ENCODE peak calls at places on chromosomes 12 and 14, in ten cellular contexts. M is stomach, S is colonic mucosa, P is transverse colon, Z is lung, L is adipocyte, V is mesendoderm, U is aorta, N is adrenal gland, H is Peyer's patch. F is an unnamed sample.

GRCh38 chr14:24426150-24426911 is 3.1 kb downstream of the CBLN3 start:
- DNase-seq in M (no peak), S (no peak), P (no peak), Z (no peak), L (no peak), V (no peak), U (no peak), N (no peak), H (no peak), F (no peak)

GRCh38 chr12:1457901-1458300 is 136.5 kb downstream of the FBXL14 start:
- DNase-seq in M (no peak), S (no peak), P (no peak), Z (no peak), L (peak; percentile 83), V (peak; percentile 17), U (peak; percentile 88), N (no peak), H (no peak), F (no peak)

GRCh38 chr12:60872850-60873713 is 1277.3 kb downstream of the SLC16A7 start:
- DNase-seq in M (no peak), S (no peak), P (no peak), Z (no peak), L (no peak), V (no peak), U (no peak), N (no peak), H (no peak), F (no peak)

GRCh38 chr14:88232783-88233182 is 90.3 kb downstream of the KCNK10 start:
- DNase-seq in M (no peak), S (no peak), P (no peak), Z (no peak), L (no peak), V (no peak), U (no peak), N (no peak), H (no peak), F (no peak)

GRCh38 chr12:65986047-65986446 is 144.5 kb downstream of the LLPH start:
- DNase-seq in M (no peak), S (no peak), P (no peak), Z (no peak), L (no peak), V (no peak), U (no peak), N (no peak), H (no peak), F (no peak)

GRCh38 chr14:53953828-53954550 is 2.6 kb downstream of the BMP4 start:
- DNase-seq in M (no peak), S (peak; percentile 40), P (peak; percentile 31), Z (no peak), L (peak; percentile 82), V (peak; percentile 66), U (peak; percentile 71), N (peak; percentile 62), H (peak; percentile 71), F (peak; percentile 73)

GRCh38 chr12:76637807-76638206 is 78.2 kb upstream of the OSBPL8 start:
- DNase-seq in M (no peak), S (no peak), P (no peak), Z (no peak), L (peak; percentile 35), V (no peak), U (no peak), N (no peak), H (no peak), F (no peak)

GRCh38 chr12:84741727-84742126 is 170.9 kb downstream of the SLC6A15 start:
- DNase-seq in M (no peak), S (no peak), P (no peak), Z (no peak), L (no peak), V (no peak), U (no peak), N (no peak), H (no peak), F (no peak)

GRCh38 chr12:34363050-34363673 is 340.9 kb downstream of the ALG10 start:
- DNase-seq in M (no peak), S (no peak), P (no peak), Z (no peak), L (no peak), V (no peak), U (no peak), N (no peak), H (no peak), F (no peak)

GRCh38 chr12:92363295-92364146 is 217.9 kb upstream of the BTG1 start:
- DNase-seq in M (no peak), S (peak; percentile 39), P (peak; percentile 50), Z (no peak), L (peak; percentile 43), V (peak; percentile 16), U (peak; percentile 74), N (peak; percentile 45), H (no peak), F (no peak)

GRCh38 chr12:47276253-47277070 is 196.7 kb upstream of the AMIGO2 start:
- DNase-seq in M (no peak), S (peak; percentile 76), P (peak; percentile 67), Z (peak; percentile 59), L (peak; percentile 53), V (no peak), U (no peak), N (peak; percentile 30), H (no peak), F (no peak)

GRCh38 chr14:31297112-31297511 is 89.5 kb upstream of the HECTD1 start:
- DNase-seq in M (no peak), S (no peak), P (no peak), Z (no peak), L (no peak), V (no peak), U (no peak), N (no peak), H (no peak), F (no peak)

GRCh38 chr12:50918584-50919316 is 33.6 kb upstream of the HIGD1C start:
- DNase-seq in M (no peak), S (no peak), P (no peak), Z (no peak), L (no peak), V (no peak), U (no peak), N (no peak), H (no peak), F (no peak)
- H3K4me3 ChIP-seq in M (no peak overlapping the region), S (no peak overlapping the region), P (no peak overlapping the region), Z (no peak overlapping the region), L (no peak overlapping the region), V (no peak overlapping the region), U (no peak overlapping the region), N (no peak overlapping the region), H (no peak overlapping the region), F (no peak overlapping the region)

DNA sequence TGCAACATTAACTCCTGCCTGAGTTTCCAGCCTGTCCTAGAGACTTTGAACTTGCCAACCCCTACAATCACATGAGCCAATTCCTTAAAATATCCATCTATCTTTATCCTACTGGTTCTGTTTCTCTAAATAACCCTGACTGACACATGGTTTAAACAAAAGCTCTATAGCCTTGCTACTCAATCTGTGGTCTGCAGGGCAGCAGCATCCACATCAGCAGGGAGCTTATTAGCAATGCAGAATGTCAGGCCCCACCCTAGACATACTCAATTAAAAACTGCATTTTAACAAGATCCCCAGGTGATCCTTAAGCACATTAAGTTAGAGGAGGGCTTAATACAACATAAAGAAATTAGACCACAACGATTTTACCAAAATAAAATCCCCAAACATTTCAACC is 108.3 kb upstream of the CPSF6 start:
- DNase-seq in M (no peak), S (no peak), P (no peak), Z (no peak), L (no peak), V (no peak), U (no peak), N (no peak), H (no peak), F (no peak)
- H3K27me3 ChIP-seq in M (no peaks in the 10 kb centered on the region), S (no peaks in the 10 kb centered on the region), P (no peaks in the 10 kb centered on the region), Z (no peaks in the 10 kb centered on the region), L (no peaks in the 10 kb centered on the region), V (no peaks in the 10 kb centered on the region), U (no peaks in the 10 kb centered on the region), N (no peaks in the 10 kb centered on the region), H (no peaks in the 10 kb centered on the region), F (no peaks in the 10 kb centered on the region)

GRCh38 chr12:31018106-31018890 is 55.4 kb upstream of the DDX11 start:
- DNase-seq in M (no peak), S (no peak), P (no peak), Z (no peak), L (no peak), V (no peak), U (no peak), N (no peak), H (no peak), F (no peak)

GRCh38 chr12:31020385-31021166 is 53.1 kb upstream of the DDX11 start:
- DNase-seq in M (peak; percentile 18), S (no peak), P (no peak), Z (no peak), L (no peak), V (no peak), U (no peak), N (no peak), H (no peak), F (no peak)

GRCh38 chr12:31019106-31019505 is 54.6 kb upstream of the DDX11 start:
- DNase-seq in M (no peak), S (no peak), P (no peak), Z (no peak), L (no peak), V (no peak), U (no peak), N (no peak), H (no peak), F (no peak)

GRCh38 chr12:31021181-31021580 is 52.5 kb upstream of the DDX11 start:
- DNase-seq in M (no peak), S (no peak), P (no peak), Z (no peak), L (no peak), V (no peak), U (no peak), N (no peak), H (no peak), F (no peak)

DNA sequence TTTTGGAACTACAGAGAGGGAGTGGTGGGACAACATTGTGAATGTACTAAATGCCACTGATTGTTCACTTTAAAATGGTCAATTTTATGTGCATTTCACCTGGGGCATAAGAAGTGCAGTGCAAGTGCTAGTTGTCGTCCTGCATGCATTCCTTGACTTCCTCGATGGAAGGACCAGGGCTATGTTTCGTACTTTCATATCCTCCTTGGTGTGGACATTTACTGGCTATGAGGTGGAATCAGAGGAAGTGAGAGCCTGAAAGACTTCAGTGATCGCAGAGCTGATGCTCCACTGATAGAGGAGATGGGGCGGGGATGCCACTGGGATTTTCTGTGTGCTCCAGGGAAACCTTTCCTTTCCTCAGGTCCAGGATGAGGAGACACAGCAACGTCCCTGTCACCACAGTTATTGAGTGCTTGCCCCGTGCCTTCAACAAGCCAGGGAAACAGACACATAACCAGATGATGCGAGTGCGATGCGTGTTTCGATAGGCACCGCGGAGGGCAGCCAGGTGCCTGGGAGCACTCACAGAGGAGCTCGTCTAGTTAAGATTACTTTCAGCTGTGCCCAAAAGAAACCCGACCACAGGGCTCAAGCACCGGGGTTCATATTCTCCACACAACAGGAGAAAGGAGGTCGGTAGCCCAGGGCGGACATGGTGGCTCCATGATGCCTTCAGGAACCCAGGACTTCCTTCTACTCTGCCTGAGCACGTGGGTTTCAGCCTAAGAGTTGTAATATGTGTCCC is 53.9 kb upstream of the DDX11 start:
- DNase-seq in M (peak; percentile 19), S (no peak), P (no peak), Z (no peak), L (no peak), V (no peak), U (no peak), N (no peak), H (no peak), F (no peak)
- H3K4me3 ChIP-seq in M (no peak overlapping the region), S (no peak overlapping the region), P (no peak overlapping the region), Z (no peak overlapping the region), L (no peak overlapping the region), V (no peak overlapping the region), U (no peak overlapping the region), N (no peak overlapping the region), H (no peak overlapping the region), F (no peak overlapping the region)

GRCh38 chr12:114444422-114445279 is 38.7 kb upstream of the TBX5 start:
- DNase-seq in M (no peak), S (no peak), P (no peak), Z (no peak), L (no peak), V (no peak), U (no peak), N (no peak), H (no peak), F (peak; percentile 60)
- H3K27me3 ChIP-seq in M (peaks cover 91% of the 10 kb centered on the region), S (peaks cover 71% of the 10 kb centered on the region), P (peaks cover 100% of the 10 kb centered on the region), Z (peaks cover 26% of the 10 kb centered on the region), L (peaks cover 82% of the 10 kb centered on the region), V (peaks cover 92% of the 10 kb centered on the region), U (no peaks in the 10 kb centered on the region), N (peaks cover 92% of the 10 kb centered on the region), H (peaks cover 28% of the 10 kb centered on the region), F (peaks cover 100% of the 10 kb centered on the region)

F was measured in H7.